ENCODE peak calls at places on chromosomes 1 and 21, in ten cellular contexts. One of them, this sample, is unnamed.

GRCh38 chr1:3016641-3017439 is 4.4 kb upstream of the ACTRT2 start:
- DNase-seq in body of pancreas: peak; percentile 3
- DNase-seq in GM23248: no peak
- DNase-seq in IMR-90: no peak
- DNase-seq in naive thymus-derived CD4-positive, alpha-beta T cell: no peak
- DNase-seq in testis: no peak
- DNase-seq in pancreas: no peak
- DNase-seq in heart left ventricle: no peak
- DNase-seq in Panc1: no peak
- DNase-seq in PC-3: no peak
- DNase-seq in this sample: no peak

GRCh38 chr1:236334893-236335545 is 53.3 kb upstream of the ERO1B start:
- DNase-seq in body of pancreas: no peak
- DNase-seq in GM23248: peak; percentile 29
- DNase-seq in IMR-90: no peak
- DNase-seq in naive thymus-derived CD4-positive, alpha-beta T cell: no peak
- DNase-seq in testis: no peak
- DNase-seq in pancreas: no peak
- DNase-seq in heart left ventricle: no peak
- DNase-seq in Panc1: no peak
- DNase-seq in PC-3: no peak
- DNase-seq in this sample: no peak

GRCh38 chr21:36487641-36488307 is 7.9 kb upstream of the CLDN14 start:
- DNase-seq in body of pancreas: peak; percentile 65
- DNase-seq in GM23248: peak; percentile 17
- DNase-seq in IMR-90: peak; percentile 64
- DNase-seq in naive thymus-derived CD4-positive, alpha-beta T cell: no peak
- DNase-seq in testis: no peak
- DNase-seq in pancreas: peak; percentile 58
- DNase-seq in heart left ventricle: no peak
- DNase-seq in Panc1: no peak
- DNase-seq in PC-3: peak; percentile 92
- DNase-seq in this sample: no peak

GRCh38 chr1:99682291-99682751 is 36.4 kb downstream of the PALMD start:
- DNase-seq in body of pancreas: no peak
- DNase-seq in GM23248: peak; percentile 78
- DNase-seq in IMR-90: peak; percentile 88
- DNase-seq in naive thymus-derived CD4-positive, alpha-beta T cell: no peak
- DNase-seq in testis: no peak
- DNase-seq in pancreas: no peak
- DNase-seq in heart left ventricle: no peak
- DNase-seq in Panc1: peak; percentile 42
- DNase-seq in PC-3: no peak
- DNase-seq in this sample: no peak

GRCh38 chr1:20194770-20195463 is 8.6 kb upstream of the PLA2G2C start:
- DNase-seq in body of pancreas: peak; percentile 78
- DNase-seq in GM23248: peak; percentile 78
- DNase-seq in IMR-90: peak; percentile 36
- DNase-seq in naive thymus-derived CD4-positive, alpha-beta T cell: peak; percentile 48
- DNase-seq in testis: peak; percentile 69
- DNase-seq in pancreas: peak; percentile 71
- DNase-seq in heart left ventricle: peak; percentile 84
- DNase-seq in Panc1: peak; percentile 35
- DNase-seq in PC-3: peak; percentile 77
- DNase-seq in this sample: peak; percentile 48

GRCh38 chr21:46181436-46181835 is 2.8 kb downstream of the SPATC1L start:
- DNase-seq in body of pancreas: no peak
- DNase-seq in GM23248: no peak
- DNase-seq in IMR-90: no peak
- DNase-seq in naive thymus-derived CD4-positive, alpha-beta T cell: no peak
- DNase-seq in testis: no peak
- DNase-seq in pancreas: no peak
- DNase-seq in heart left ventricle: no peak
- DNase-seq in Panc1: no peak
- DNase-seq in PC-3: no peak
- DNase-seq in this sample: no peak

GRCh38 chr1:220813013-220813412 is 26.3 kb downstream of the MTARC1 start:
- DNase-seq in body of pancreas: no peak
- DNase-seq in GM23248: no peak
- DNase-seq in IMR-90: no peak
- DNase-seq in naive thymus-derived CD4-positive, alpha-beta T cell: no peak
- DNase-seq in testis: no peak
- DNase-seq in pancreas: no peak
- DNase-seq in heart left ventricle: no peak
- DNase-seq in Panc1: no peak
- DNase-seq in PC-3: no peak
- DNase-seq in this sample: no peak

GRCh38 chr1:55314740-55315139 is 99.6 kb upstream of the USP24 start:
- DNase-seq in body of pancreas: no peak
- DNase-seq in GM23248: no peak
- DNase-seq in IMR-90: no peak
- DNase-seq in naive thymus-derived CD4-positive, alpha-beta T cell: no peak
- DNase-seq in testis: no peak
- DNase-seq in pancreas: no peak
- DNase-seq in heart left ventricle: no peak
- DNase-seq in Panc1: no peak
- DNase-seq in PC-3: peak; percentile 30
- DNase-seq in this sample: no peak

GRCh38 chr1:34763142-34763781 is 3.7 kb downstream of the GJB4 start:
- DNase-seq in body of pancreas: no peak
- DNase-seq in GM23248: peak; percentile 71
- DNase-seq in IMR-90: peak; percentile 9
- DNase-seq in naive thymus-derived CD4-positive, alpha-beta T cell: no peak
- DNase-seq in testis: no peak
- DNase-seq in pancreas: no peak
- DNase-seq in heart left ventricle: no peak
- DNase-seq in Panc1: peak; percentile 82
- DNase-seq in PC-3: peak; percentile 96
- DNase-seq in this sample: no peak

GRCh38 chr1:237470712-237471310 is 419.9 kb downstream of the ZP4 start:
- DNase-seq in body of pancreas: peak; percentile 90
- DNase-seq in GM23248: no peak
- DNase-seq in IMR-90: no peak
- DNase-seq in naive thymus-derived CD4-positive, alpha-beta T cell: no peak
- DNase-seq in testis: peak; percentile 31
- DNase-seq in pancreas: peak; percentile 81
- DNase-seq in heart left ventricle: no peak
- DNase-seq in Panc1: no peak
- DNase-seq in PC-3: peak; percentile 13
- DNase-seq in this sample: no peak

GRCh38 chr1:5570931-5571330 is 421.3 kb downstream of the NPHP4 start:
- DNase-seq in body of pancreas: no peak
- DNase-seq in GM23248: no peak
- DNase-seq in IMR-90: no peak
- DNase-seq in naive thymus-derived CD4-positive, alpha-beta T cell: no peak
- DNase-seq in testis: no peak
- DNase-seq in pancreas: no peak
- DNase-seq in heart left ventricle: no peak
- DNase-seq in Panc1: no peak
- DNase-seq in PC-3: peak; percentile 42
- DNase-seq in this sample: no peak

GRCh38 chr1:225819346-225820192 is 9.6 kb downstream of the EPHX1 start:
- DNase-seq in body of pancreas: no peak
- DNase-seq in GM23248: no peak
- DNase-seq in IMR-90: no peak
- DNase-seq in naive thymus-derived CD4-positive, alpha-beta T cell: no peak
- DNase-seq in testis: peak; percentile 52
- DNase-seq in pancreas: no peak
- DNase-seq in heart left ventricle: no peak
- DNase-seq in Panc1: no peak
- DNase-seq in PC-3: no peak
- DNase-seq in this sample: no peak

GRCh38 chr1:156625436-156626078 is 6.3 kb downstream of the HAPLN2 start:
- DNase-seq in body of pancreas: peak; percentile 74
- DNase-seq in GM23248: peak; percentile 56
- DNase-seq in IMR-90: peak; percentile 28
- DNase-seq in naive thymus-derived CD4-positive, alpha-beta T cell: peak; percentile 63
- DNase-seq in testis: peak; percentile 75
- DNase-seq in pancreas: peak; percentile 71
- DNase-seq in heart left ventricle: peak; percentile 81
- DNase-seq in Panc1: no peak
- DNase-seq in PC-3: peak; percentile 68
- DNase-seq in this sample: peak; percentile 59

GRCh38 chr1:46020005-46020404 is 112.4 kb downstream of the PIK3R3 start:
- DNase-seq in body of pancreas: no peak
- DNase-seq in GM23248: no peak
- DNase-seq in IMR-90: no peak
- DNase-seq in naive thymus-derived CD4-positive, alpha-beta T cell: no peak
- DNase-seq in testis: peak; percentile 73
- DNase-seq in pancreas: no peak
- DNase-seq in heart left ventricle: no peak
- DNase-seq in Panc1: no peak
- DNase-seq in PC-3: no peak
- DNase-seq in this sample: no peak

GRCh38 chr1:235720544-235720943 is 71.0 kb upstream of the GNG4 start:
- DNase-seq in body of pancreas: no peak
- DNase-seq in GM23248: peak; percentile 51
- DNase-seq in IMR-90: peak; percentile 67
- DNase-seq in naive thymus-derived CD4-positive, alpha-beta T cell: no peak
- DNase-seq in testis: no peak
- DNase-seq in pancreas: no peak
- DNase-seq in heart left ventricle: no peak
- DNase-seq in Panc1: no peak
- DNase-seq in PC-3: peak; percentile 75
- DNase-seq in this sample: no peak

DNA sequence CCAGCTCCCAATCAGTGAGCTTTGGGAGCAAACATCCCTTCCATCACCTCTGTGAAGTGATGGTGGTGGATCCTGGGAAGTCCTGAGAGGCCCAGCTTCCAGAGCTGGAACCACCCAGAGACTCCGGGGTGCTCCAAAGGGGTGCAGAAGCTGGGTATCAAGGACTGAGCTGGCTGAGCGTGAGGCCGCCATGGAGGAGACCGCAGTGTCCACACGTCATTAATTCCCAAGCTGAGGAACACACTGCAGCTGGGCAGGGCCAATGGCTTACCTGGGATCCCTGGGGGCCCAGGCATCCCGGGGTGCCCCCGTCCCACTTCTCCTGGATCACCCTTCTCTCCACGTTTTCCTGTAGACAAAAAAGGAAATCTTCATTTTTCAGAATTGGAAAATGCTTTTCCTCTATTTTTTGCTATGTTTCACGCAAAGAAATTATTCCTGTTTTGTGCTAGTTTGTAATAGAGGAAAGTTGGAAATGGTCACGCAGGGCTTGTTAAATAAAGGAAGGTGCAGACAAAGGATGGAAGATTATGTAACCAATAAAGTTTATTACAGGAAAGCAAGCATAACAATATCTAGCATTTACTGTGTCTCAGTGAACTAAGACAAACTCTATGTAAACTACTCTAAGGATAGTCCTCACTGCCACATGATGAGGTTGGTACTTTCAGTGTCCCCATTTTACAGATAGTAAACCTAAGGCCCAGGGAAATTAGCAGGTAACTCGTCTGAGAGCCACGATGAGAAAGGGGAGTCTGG is 15.4 kb downstream of the COL9A2 start:
- DNase-seq in body of pancreas: no peak
- DNase-seq in GM23248: no peak
- DNase-seq in IMR-90: no peak
- DNase-seq in naive thymus-derived CD4-positive, alpha-beta T cell: no peak
- DNase-seq in testis: no peak
- DNase-seq in pancreas: no peak
- DNase-seq in heart left ventricle: no peak
- DNase-seq in Panc1: no peak
- DNase-seq in PC-3: no peak
- DNase-seq in this sample: no peak
- H3K9me3 ChIP-seq in body of pancreas: no peaks in the 10 kb centered on the region
- H3K9me3 ChIP-seq in GM23248: no peaks in the 10 kb centered on the region
- H3K9me3 ChIP-seq in IMR-90: no peaks in the 10 kb centered on the region
- H3K9me3 ChIP-seq in naive thymus-derived CD4-positive, alpha-beta T cell: no peaks in the 10 kb centered on the region
- H3K9me3 ChIP-seq in testis: no peaks in the 10 kb centered on the region
- H3K9me3 ChIP-seq in pancreas: no peaks in the 10 kb centered on the region
- H3K9me3 ChIP-seq in heart left ventricle: no peaks in the 10 kb centered on the region
- H3K9me3 ChIP-seq in Panc1: no peaks in the 10 kb centered on the region
- H3K9me3 ChIP-seq in PC-3: no peaks in the 10 kb centered on the region
- H3K9me3 ChIP-seq in this sample: no peaks in the 10 kb centered on the region

GRCh38 chr21:38223893-38224540 is 32.8 kb upstream of the KCNJ15 start:
- DNase-seq in body of pancreas: no peak
- DNase-seq in GM23248: no peak
- DNase-seq in IMR-90: peak; percentile 26
- DNase-seq in naive thymus-derived CD4-positive, alpha-beta T cell: no peak
- DNase-seq in testis: no peak
- DNase-seq in pancreas: no peak
- DNase-seq in heart left ventricle: no peak
- DNase-seq in Panc1: no peak
- DNase-seq in PC-3: peak; percentile 22
- DNase-seq in this sample: no peak
- H3K9me3 ChIP-seq in body of pancreas: no peaks in the 10 kb centered on the region
- H3K9me3 ChIP-seq in GM23248: no peaks in the 10 kb centered on the region
- H3K9me3 ChIP-seq in IMR-90: peaks cover 36% of the 10 kb centered on the region
- H3K9me3 ChIP-seq in naive thymus-derived CD4-positive, alpha-beta T cell: peaks cover 18% of the 10 kb centered on the region
- H3K9me3 ChIP-seq in testis: no peaks in the 10 kb centered on the region
- H3K9me3 ChIP-seq in pancreas: no peaks in the 10 kb centered on the region
- H3K9me3 ChIP-seq in heart left ventricle: no peaks in the 10 kb centered on the region
- H3K9me3 ChIP-seq in Panc1: peaks cover 4% of the 10 kb centered on the region
- H3K9me3 ChIP-seq in PC-3: peaks cover 49% of the 10 kb centered on the region
- H3K9me3 ChIP-seq in this sample: peaks cover 3% of the 10 kb centered on the region

GRCh38 chr1:106398391-106398790 is 658.1 kb upstream of the PRMT6 start:
- DNase-seq in body of pancreas: no peak
- DNase-seq in GM23248: no peak
- DNase-seq in IMR-90: no peak
- DNase-seq in naive thymus-derived CD4-positive, alpha-beta T cell: no peak
- DNase-seq in testis: no peak
- DNase-seq in pancreas: no peak
- DNase-seq in heart left ventricle: no peak
- DNase-seq in Panc1: no peak
- DNase-seq in PC-3: no peak
- DNase-seq in this sample: no peak
- H3K9me3 ChIP-seq in body of pancreas: no peaks in the 10 kb centered on the region
- H3K9me3 ChIP-seq in GM23248: no peaks in the 10 kb centered on the region
- H3K9me3 ChIP-seq in IMR-90: peaks cover 6% of the 10 kb centered on the region
- H3K9me3 ChIP-seq in naive thymus-derived CD4-positive, alpha-beta T cell: no peaks in the 10 kb centered on the region
- H3K9me3 ChIP-seq in testis: no peaks in the 10 kb centered on the region
- H3K9me3 ChIP-seq in pancreas: no peaks in the 10 kb centered on the region
- H3K9me3 ChIP-seq in heart left ventricle: no peaks in the 10 kb centered on the region
- H3K9me3 ChIP-seq in Panc1: no peaks in the 10 kb centered on the region
- H3K9me3 ChIP-seq in PC-3: no peaks in the 10 kb centered on the region
- H3K9me3 ChIP-seq in this sample: no peaks in the 10 kb centered on the region

GRCh38 chr1:244735854-244736561 is 83.1 kb downstream of the DESI2 start:
- DNase-seq in body of pancreas: no peak
- DNase-seq in GM23248: peak; percentile 16
- DNase-seq in IMR-90: no peak
- DNase-seq in naive thymus-derived CD4-positive, alpha-beta T cell: no peak
- DNase-seq in testis: no peak
- DNase-seq in pancreas: no peak
- DNase-seq in heart left ventricle: no peak
- DNase-seq in Panc1: no peak
- DNase-seq in PC-3: peak; percentile 84
- DNase-seq in this sample: no peak

DNA sequence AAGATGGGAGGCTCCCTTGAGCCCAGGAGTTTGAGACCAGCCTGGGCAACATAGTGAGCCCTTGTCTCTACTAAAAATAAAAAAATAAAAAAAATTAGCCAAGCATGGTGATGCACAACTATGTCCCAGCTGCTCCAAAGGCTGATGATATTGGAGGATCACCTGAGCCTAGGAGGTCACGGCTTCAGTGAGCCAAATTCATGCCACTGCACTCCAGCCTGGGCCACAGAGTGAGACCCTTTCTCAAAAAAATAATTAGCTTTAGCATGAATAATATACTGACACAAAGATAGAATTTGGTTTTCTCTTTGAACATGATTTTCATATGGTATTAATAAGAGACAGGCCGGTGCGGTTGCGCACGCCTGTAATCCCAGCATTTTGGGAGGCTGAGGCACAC is 88.8 kb downstream of the DESI2 start:
- DNase-seq in body of pancreas: no peak
- DNase-seq in GM23248: no peak
- DNase-seq in IMR-90: no peak
- DNase-seq in naive thymus-derived CD4-positive, alpha-beta T cell: no peak
- DNase-seq in testis: no peak
- DNase-seq in pancreas: no peak
- DNase-seq in heart left ventricle: no peak
- DNase-seq in Panc1: no peak
- DNase-seq in PC-3: no peak
- DNase-seq in this sample: no peak
- H3K9me3 ChIP-seq in body of pancreas: no peaks in the 10 kb centered on the region
- H3K9me3 ChIP-seq in GM23248: no peaks in the 10 kb centered on the region
- H3K9me3 ChIP-seq in IMR-90: no peaks in the 10 kb centered on the region
- H3K9me3 ChIP-seq in naive thymus-derived CD4-positive, alpha-beta T cell: no peaks in the 10 kb centered on the region
- H3K9me3 ChIP-seq in testis: no peaks in the 10 kb centered on the region
- H3K9me3 ChIP-seq in pancreas: no peaks in the 10 kb centered on the region
- H3K9me3 ChIP-seq in heart left ventricle: no peaks in the 10 kb centered on the region
- H3K9me3 ChIP-seq in Panc1: no peaks in the 10 kb centered on the region
- H3K9me3 ChIP-seq in PC-3: no peaks in the 10 kb centered on the region
- H3K9me3 ChIP-seq in this sample: no peaks in the 10 kb centered on the region

This sample was measured in T-helper 17 cell.